ENCODE peak calls at places on chromosomes 12 and 14, in ten cellular contexts. F is stimulated activated CD8-positive, alpha-beta memory T cell treated with anti-CD3 and anti-CD28 coated beads, Interleukin-7, amount 100 ng/mL, for 24 hours; U is HL-60; E is GM19239; C is activated T-helper 1 cell treated with anti-CD3 and anti-CD28 coated beads, Interleukin-2, amount 50 U/mL, for 16 hours; X is fibroblast of villous mesenchyme; G is activated B cell treated with CpG ODN at 0.5 μM for 24 hours; H is mucosa of descending colon; I is hippocampal formation; A is left ventricle myocardium inferior. K is an unnamed sample.

GRCh38 chr12:119666226-119666808 is 1.6 kb upstream of the PRKAB1 start:
- DNase-seq in F (no peak), U (peak), E (no peak), C (no peak), X (no peak), G (no peak), H (no peak), I (no peak), A (no peak), K (no peak)

GRCh38 chr14:77111021-77111420 is 13.0 kb downstream of the CIPC start:
- DNase-seq in F (no peak), U (no peak), E (no peak), C (no peak), X (no peak), G (no peak), H (no peak), I (peak), A (no peak), K (no peak)

GRCh38 chr12:39824505-39825198 is 205.0 kb upstream of the ABCD2 start:
- DNase-seq in F (no peak), U (no peak), E (no peak), C (no peak), X (peak), G (no peak), H (no peak), I (no peak), A (no peak), K (no peak)

GRCh38 chr12:48815281-48816110 is 2.8 kb upstream of the CACNB3 start:
- DNase-seq in F (no peak), U (peak), E (peak), C (no peak), X (peak), G (no peak), H (peak), I (peak), A (peak), K (peak)

GRCh38 chr14:69895109-69895508 is 15.9 kb downstream of the SMOC1 start:
- DNase-seq in F (no peak), U (no peak), E (no peak), C (no peak), X (no peak), G (no peak), H (no peak), I (no peak), A (no peak), K (no peak)

GRCh38 chr12:132167610-132168310 is 23.5 kb downstream of the NOC4L start:
- DNase-seq in F (no peak), U (peak), E (no peak), C (no peak), X (no peak), G (no peak), H (peak), I (no peak), A (peak), K (peak)

GRCh38 chr14:63510538-63510937 is 32.6 kb downstream of the PPP2R5E start:
- DNase-seq in F (no peak), U (peak), E (peak), C (no peak), X (peak), G (no peak), H (no peak), I (no peak), A (no peak), K (no peak)

GRCh38 chr12:13288937-13289643 is 92.6 kb downstream of the EMP1 start:
- DNase-seq in F (no peak), U (no peak), E (no peak), C (no peak), X (no peak), G (no peak), H (no peak), I (no peak), A (no peak), K (no peak)

GRCh38 chr14:34362625-34363251 is 99.3 kb downstream of the SPTSSA start:
- DNase-seq in F (no peak), U (no peak), E (no peak), C (no peak), X (peak), G (no peak), H (no peak), I (no peak), A (no peak), K (no peak)

GRCh38 chr14:68278568-68279436 is 459.2 kb downstream of the RAD51B start:
- DNase-seq in F (no peak), U (no peak), E (no peak), C (no peak), X (peak), G (no peak), H (no peak), I (no peak), A (no peak), K (no peak)

GRCh38 chr14:56659964-56660551 is 80.5 kb downstream of the TMEM260 start:
- DNase-seq in F (no peak), U (peak), E (peak), C (no peak), X (peak), G (no peak), H (no peak), I (peak), A (no peak), K (no peak)

GRCh38 chr14:77151245-77151644 is 9.7 kb upstream of the ZDHHC22 start:
- DNase-seq in F (no peak), U (no peak), E (no peak), C (no peak), X (no peak), G (no peak), H (no peak), I (peak), A (no peak), K (peak)

GRCh38 chr12:108828774-108829173 is 28.6 kb downstream of the SSH1 start:
- DNase-seq in F (no peak), U (no peak), E (no peak), C (no peak), X (peak), G (no peak), H (no peak), I (no peak), A (peak), K (peak)

GRCh38 chr14:93683241-93683640 is 105.0 kb downstream of the PRIMA1 start:
- DNase-seq in F (no peak), U (no peak), E (peak), C (no peak), X (no peak), G (no peak), H (no peak), I (no peak), A (no peak), K (no peak)

GRCh38 chr14:91063119-91063518 is 2.7 kb upstream of the RPS6KA5 start:
- DNase-seq in F (no peak), U (peak), E (no peak), C (no peak), X (no peak), G (no peak), H (no peak), I (no peak), A (no peak), K (no peak)

GRCh38 chr12:46664771-46665287 is 161.0 kb downstream of the SLC38A4 start:
- DNase-seq in F (no peak), U (peak), E (no peak), C (no peak), X (peak), G (no peak), H (no peak), I (no peak), A (no peak), K (no peak)

GRCh38 chr12:100963381-100963780 is 168.8 kb downstream of the ANO4 start:
- DNase-seq in F (no peak), U (no peak), E (no peak), C (no peak), X (peak), G (no peak), H (no peak), I (no peak), A (no peak), K (no peak)

GRCh38 chr14:63542231-63542999 is 762 bp downstream of the PPP2R5E start:
- DNase-seq in F (no peak), U (peak), E (no peak), C (peak), X (peak), G (no peak), H (peak), I (no peak), A (no peak), K (no peak)

GRCh38 chr12:104218935-104219334 is 3.4 kb downstream of the TXNRD1 start:
- DNase-seq in F (no peak), U (no peak), E (no peak), C (no peak), X (peak), G (no peak), H (no peak), I (no peak), A (no peak), K (no peak)

GRCh38 chr12:45587877-45588530 is 141.5 kb upstream of the ARID2 start:
- DNase-seq in F (no peak), U (peak), E (no peak), C (no peak), X (no peak), G (no peak), H (peak), I (no peak), A (no peak), K (no peak)

GRCh38 chr12:80213871-80214270 is 114.5 kb downstream of the OTOGL start:
- DNase-seq in F (no peak), U (no peak), E (no peak), C (no peak), X (no peak), G (no peak), H (no peak), I (no peak), A (no peak), K (no peak)

GRCh38 chr12:12913626-12914388 is 22.4 kb downstream of the GPRC5A start:
- DNase-seq in F (no peak), U (no peak), E (no peak), C (no peak), X (no peak), G (no peak), H (no peak), I (no peak), A (no peak), K (no peak)

GRCh38 chr12:53173085-53173715 is 7.3 kb upstream of the ZNF740 start:
- DNase-seq in F (no peak), U (no peak), E (no peak), C (no peak), X (peak), G (no peak), H (no peak), I (no peak), A (no peak), K (no peak)

GRCh38 chr12:115049617-115050016 is 365.6 kb upstream of the TBX3 start:
- DNase-seq in F (no peak), U (no peak), E (no peak), C (no peak), X (no peak), G (no peak), H (no peak), I (no peak), A (no peak), K (no peak)

GRCh38 chr12:91920276-91920675 is 225.4 kb downstream of the BTG1 start:
- DNase-seq in F (no peak), U (no peak), E (no peak), C (no peak), X (peak), G (no peak), H (no peak), I (no peak), A (no peak), K (no peak)

GRCh38 chr14:76876076-76876475 is 49.9 kb downstream of the LRRC74A start:
- DNase-seq in F (no peak), U (peak), E (peak), C (peak), X (peak), G (no peak), H (peak), I (peak), A (peak), K (no peak)

GRCh38 chr12:2053675-2054070 is 886 bp downstream of the CACNA1C start:
- DNase-seq in F (no peak), U (no peak), E (no peak), C (no peak), X (no peak), G (no peak), H (no peak), I (no peak), A (peak), K (no peak)

GRCh38 chr12:105141320-105141918 is 33.9 kb downstream of the WASHC4 start:
- DNase-seq in F (no peak), U (no peak), E (no peak), C (no peak), X (no peak), G (no peak), H (no peak), I (no peak), A (no peak), K (no peak)

GRCh38 chr14:66965831-66966230 is 223.4 kb upstream of the GARIN2 start:
- DNase-seq in F (no peak), U (no peak), E (no peak), C (no peak), X (peak), G (no peak), H (no peak), I (no peak), A (no peak), K (no peak)

GRCh38 chr14:95683793-95684192 is 2.4 kb upstream of the TCL1B start:
- DNase-seq in F (no peak), U (peak), E (peak), C (no peak), X (peak), G (no peak), H (peak), I (no peak), A (no peak), K (no peak)

GRCh38 chr14:95535226-95536021 is 574 bp downstream of the GLRX5 start:
- DNase-seq in F (no peak), U (no peak), E (no peak), C (no peak), X (no peak), G (no peak), H (peak), I (no peak), A (no peak), K (peak)

GRCh38 chr14:74501135-74501614 is 7.6 kb downstream of the ISCA2 start:
- DNase-seq in F (no peak), U (no peak), E (no peak), C (no peak), X (peak), G (no peak), H (peak), I (peak), A (peak), K (no peak)

GRCh38 chr14:91980157-91980556 is 32.7 kb upstream of the FBLN5 start:
- DNase-seq in F (no peak), U (no peak), E (no peak), C (no peak), X (peak), G (no peak), H (no peak), I (no peak), A (no peak), K (no peak)

GRCh38 chr12:21852251-21852650 is 77.7 kb upstream of the KCNJ8 start:
- DNase-seq in F (no peak), U (no peak), E (no peak), C (no peak), X (peak), G (no peak), H (no peak), I (no peak), A (no peak), K (no peak)

GRCh38 chr14:54704768-54705167 is 137.8 kb downstream of the SAMD4A start:
- DNase-seq in F (no peak), U (no peak), E (no peak), C (no peak), X (no peak), G (no peak), H (no peak), I (no peak), A (no peak), K (no peak)

K was measured in spleen.